ENCODE peak calls at places on chromosome 14, in seven cellular contexts. Y, A, T, J, R, B and G are unnamed samples.

GRCh38 chr14:34365309-34365915 is 96.6 kb downstream of the SPTSSA start:
- DNase-seq in Y (no peak), A (no peak), T (no peak), J (no peak), R (no peak), B (peak), G (no peak)

GRCh38 chr14:54758041-54758440 is 144.6 kb downstream of the GCH1 start:
- DNase-seq in Y (no peak), A (no peak), T (no peak), J (no peak), R (no peak), B (no peak), G (no peak)

GRCh38 chr14:76962303-76962660 is 66.2 kb downstream of the IRF2BPL start:
- DNase-seq in Y (no peak), A (no peak), T (no peak), J (no peak), R (no peak), B (no peak), G (no peak)

GRCh38 chr14:75847584-75847983 is 134.2 kb downstream of the TGFB3 start:
- DNase-seq in Y (no peak), A (no peak), T (no peak), J (no peak), R (no peak), B (no peak), G (no peak)

GRCh38 chr14:100178691-100179090 is 19.2 kb upstream of the DEGS2 start:
- DNase-seq in Y (no peak), A (no peak), T (no peak), J (no peak), R (no peak), B (no peak), G (peak)

GRCh38 chr14:74018029-74018703 is 922 bp downstream of the ENTPD5 start:
- DNase-seq in Y (no peak), A (peak), T (no peak), J (peak), R (no peak), B (no peak), G (no peak)

GRCh38 chr14:77241955-77242354 is 29.1 kb downstream of the NGB start:
- DNase-seq in Y (no peak), A (no peak), T (no peak), J (no peak), R (no peak), B (no peak), G (no peak)

GRCh38 chr14:22099942-22100763 is 426.5 kb upstream of the OR4E1 start:
- DNase-seq in Y (peak), A (peak), T (no peak), J (peak), R (no peak), B (peak), G (peak)

GRCh38 chr14:24260026-24260779 is 2.8 kb downstream of the TGM1 start:
- DNase-seq in Y (no peak), A (no peak), T (no peak), J (no peak), R (no peak), B (no peak), G (no peak)

GRCh38 chr14:58828298-58828697 is 190.5 kb downstream of the DACT1 start:
- DNase-seq in Y (no peak), A (no peak), T (no peak), J (no peak), R (no peak), B (no peak), G (no peak)

GRCh38 chr14:61476737-61477410 is 155.5 kb downstream of the PRKCH start:
- DNase-seq in Y (no peak), A (peak), T (peak), J (peak), R (no peak), B (peak), G (no peak)

GRCh38 chr14:24417832-24418491 is 11.5 kb downstream of the CBLN3 start:
- DNase-seq in Y (no peak), A (no peak), T (no peak), J (no peak), R (no peak), B (no peak), G (no peak)

GRCh38 chr14:53609009-53609408 is 347.6 kb downstream of the BMP4 start:
- DNase-seq in Y (no peak), A (no peak), T (no peak), J (no peak), R (no peak), B (no peak), G (no peak)

GRCh38 chr14:104632781-104633180 is 28.2 kb upstream of the TMEM179 start:
- DNase-seq in Y (no peak), A (no peak), T (no peak), J (no peak), R (no peak), B (no peak), G (peak)

GRCh38 chr14:73742520-73743238 is 28.5 kb upstream of the PNMA1 start:
- DNase-seq in Y (no peak), A (no peak), T (no peak), J (no peak), R (no peak), B (no peak), G (no peak)

GRCh38 chr14:94059998-94060397 is 21.0 kb downstream of the DDX24 start:
- DNase-seq in Y (no peak), A (no peak), T (no peak), J (no peak), R (no peak), B (no peak), G (no peak)

GRCh38 chr14:93892923-93893549 is 34.1 kb upstream of the FAM181A start:
- DNase-seq in Y (peak), A (peak), T (peak), J (peak), R (peak), B (peak), G (peak)

GRCh38 chr14:68730811-68731425 is 61.9 kb downstream of the ZFP36L1 start:
- DNase-seq in Y (no peak), A (no peak), T (no peak), J (no peak), R (no peak), B (no peak), G (peak)

GRCh38 chr14:94548999-94549985 is 11.9 kb upstream of the SERPINA4 start:
- DNase-seq in Y (peak), A (peak), T (no peak), J (peak), R (no peak), B (peak), G (peak)

GRCh38 chr14:70640938-70641547 is 673 bp upstream of the TTC9 start:
- DNase-seq in Y (no peak), A (peak), T (peak), J (peak), R (peak), B (peak), G (peak)

GRCh38 chr14:89186850-89187376 is 230.1 kb downstream of the FOXN3 start:
- DNase-seq in Y (no peak), A (no peak), T (peak), J (peak), R (no peak), B (no peak), G (no peak)

GRCh38 chr14:76929927-76930326 is 98.6 kb downstream of the IRF2BPL start:
- DNase-seq in Y (no peak), A (no peak), T (peak), J (no peak), R (no peak), B (no peak), G (peak)

GRCh38 chr14:63726499-63726898 is 1.4 kb downstream of the SGPP1 start:
- DNase-seq in Y (no peak), A (no peak), T (no peak), J (no peak), R (no peak), B (no peak), G (peak)

GRCh38 chr14:64387232-64387737 is 868 bp upstream of the MTHFD1 start:
- DNase-seq in Y (no peak), A (no peak), T (no peak), J (no peak), R (no peak), B (peak), G (peak)